ENCODE peak calls at places on chromosome 7, in seven cellular contexts. G is cardiac fibroblast, H is SK-N-SH, Z is aorta, T is AG10803, M is heart right ventricle, J is GM23248. U is an unnamed sample.

GRCh38 chr7:112080974-112081373 is 125.2 kb downstream of the DOCK4 start:
- DNase-seq in Z (peak; percentile 58), H (no peak), M (no peak), T (peak; percentile 17), J (no peak), G (peak; percentile 80), U (no peak)

GRCh38 chr7:85183296-85183695 is 3.6 kb downstream of the SEMA3D start:
- DNase-seq in M (no peak), J (no peak), G (no peak), H (no peak), T (no peak), Z (no peak), U (no peak)

GRCh38 chr7:4683884-4684565 is 1.9 kb downstream of the FOXK1 start:
- DNase-seq in G (peak; percentile 76), Z (peak; percentile 72), T (peak; percentile 67), M (peak; percentile 78), J (peak; percentile 84), H (peak; percentile 73), U (no peak)

GRCh38 chr7:128131115-128131514 is 99.9 kb upstream of the LRRC4 start:
- DNase-seq in H (no peak), M (no peak), J (no peak), Z (no peak), G (no peak), T (no peak), U (no peak)

GRCh38 chr7:26280097-26280496 is 11.6 kb upstream of the SNX10 start:
- DNase-seq in Z (no peak), H (no peak), G (no peak), T (no peak), M (no peak), J (no peak), U (no peak)

GRCh38 chr7:155776606-155777005 is 35.7 kb downstream of the SHH start:
- DNase-seq in J (no peak), M (no peak), H (no peak), T (no peak), G (no peak), Z (no peak), U (no peak)

GRCh38 chr7:85464042-85464651 is 277.3 kb upstream of the SEMA3D start:
- DNase-seq in M (no peak), J (peak; percentile 29), T (no peak), H (no peak), Z (no peak), G (peak; percentile 8), U (no peak)

GRCh38 chr7:157574120-157574519 is 237.3 kb downstream of the DNAJB6 start:
- DNase-seq in G (no peak), M (no peak), H (no peak), Z (no peak), T (no peak), J (no peak), U (no peak)

GRCh38 chr7:1074593-1075431 is 13.1 kb upstream of the GPER1 start:
- DNase-seq in J (no peak), H (no peak), T (no peak), G (no peak), M (no peak), Z (no peak), U (no peak)

GRCh38 chr7:107785926-107786325 is 17.1 kb downstream of the SLC26A3 start:
- DNase-seq in Z (no peak), T (no peak), J (no peak), M (no peak), G (peak; percentile 4), H (no peak), U (no peak)

GRCh38 chr7:1939434-1940401 is 269.6 kb downstream of the ELFN1 start:
- DNase-seq in G (peak; percentile 15), J (no peak), T (no peak), Z (peak; percentile 49), M (no peak), H (no peak), U (no peak)

GRCh38 chr7:55411844-55412243 is 46.7 kb downstream of the LANCL2 start:
- DNase-seq in M (no peak), T (no peak), Z (no peak), G (no peak), J (no peak), H (no peak), U (no peak)

GRCh38 chr7:113216038-113216437 is 97.7 kb upstream of the SMIM30 start:
- DNase-seq in Z (no peak), M (no peak), H (no peak), T (no peak), J (no peak), G (no peak), U (no peak)

GRCh38 chr7:114182837-114183236 is 231.8 kb upstream of the FOXP2 start:
- DNase-seq in H (no peak), Z (no peak), M (no peak), G (no peak), T (no peak), J (no peak), U (no peak)

GRCh38 chr7:86747698-86748097 is 104.0 kb downstream of the GRM3 start:
- DNase-seq in M (no peak), Z (no peak), T (no peak), J (no peak), G (no peak), H (no peak), U (no peak)

GRCh38 chr7:146115665-146116451 is 743 bp upstream of the CNTNAP2 start:
- DNase-seq in H (peak; percentile 86), G (peak; percentile 41), J (peak; percentile 29), M (peak; percentile 36), Z (no peak), T (peak; percentile 4), U (peak; percentile 0)

GRCh38 chr7:73443543-73444255 is 10.1 kb downstream of the FZD9 start:
- DNase-seq in T (no peak), H (no peak), J (no peak), G (no peak), Z (no peak), M (no peak), U (no peak)

GRCh38 chr7:110944966-110945644 is 145.8 kb upstream of the LRRN3 start:
- DNase-seq in G (no peak), T (no peak), M (no peak), J (no peak), H (no peak), Z (no peak), U (no peak)

GRCh38 chr7:133478591-133479135 is 225.8 kb downstream of the EXOC4 start:
- DNase-seq in M (no peak), T (no peak), G (no peak), J (no peak), H (no peak), Z (no peak), U (no peak)

GRCh38 chr7:91242097-91242846 is 22.0 kb upstream of the FZD1 start:
- DNase-seq in M (no peak), H (no peak), T (peak; percentile 62), J (peak; percentile 89), Z (no peak), G (peak; percentile 55), U (no peak)

GRCh38 chr7:70303780-70304179 is 705.5 kb downstream of the AUTS2 start:
- DNase-seq in M (no peak), Z (no peak), J (no peak), H (no peak), G (no peak), T (no peak), U (no peak)

GRCh38 chr7:46195934-46196333 is 274.9 kb upstream of the IGFBP3 start:
- DNase-seq in H (no peak), Z (no peak), J (no peak), G (no peak), T (no peak), M (no peak), U (no peak)
- H3K4me3 ChIP-seq in H (no peak overlapping the region), Z (no peak overlapping the region), J (no peak overlapping the region), G (no peak overlapping the region), T (no peak overlapping the region), M (no peak overlapping the region), U (no peak overlapping the region)

GRCh38 chr7:100098913-100099312 is 2.3 kb downstream of the MCM7 start:
- DNase-seq in G (no peak), J (no peak), T (no peak), M (no peak), Z (no peak), H (no peak), U (no peak)

GRCh38 chr7:100102950-100103840 is 1.8 kb downstream of the AP4M1 start:
- DNase-seq in Z (no peak), T (peak; percentile 70), M (no peak), G (peak; percentile 85), H (peak; percentile 29), J (no peak), U (no peak)

GRCh38 chr7:100100420-100101015 is 679 bp downstream of the MCM7 start:
- DNase-seq in Z (peak; percentile 96), G (peak; percentile 97), J (peak; percentile 98), T (peak; percentile 100), M (peak; percentile 95), H (peak; percentile 96), U (peak; percentile 78)

GRCh38 chr7:100101016-100101862 is at the start of the genes AP4M1 and MCM7:
- DNase-seq in H (peak; percentile 97), J (peak; percentile 99), Z (peak; percentile 100), G (peak; percentile 99), M (peak; percentile 99), T (peak; percentile 99), U (peak; percentile 91)

GRCh38 chr7:100099452-100099851 is 1.7 kb downstream of the MCM7 start:
- DNase-seq in M (no peak), G (no peak), J (no peak), H (no peak), Z (no peak), T (no peak), U (no peak)
- H3K4me3 ChIP-seq in M (peak overlapping the region; percentile 81), G (peak overlapping the region; percentile 71), J (peak overlapping the region; percentile 94), H (peak overlapping the region; percentile 70), Z (peak overlapping the region; percentile 88), T (peak overlapping the region; percentile 85), U (peak overlapping the region; percentile 92)

GRCh38 chr7:50346548-50347497 is 42.3 kb downstream of the IKZF1 start:
- DNase-seq in Z (no peak), T (no peak), G (no peak), H (no peak), J (peak; percentile 28), M (no peak), U (no peak)
- H3K4me3 ChIP-seq in Z (no peak overlapping the region), T (no peak overlapping the region), G (no peak overlapping the region), H (no peak overlapping the region), J (no peak overlapping the region), M (no peak overlapping the region), U (no peak overlapping the region)

GRCh38 chr7:30365626-30366025 is 81.2 kb downstream of the ZNRF2 start:
- DNase-seq in T (peak; percentile 62), G (no peak), H (no peak), Z (no peak), J (peak; percentile 28), M (no peak), U (no peak)
- H3K4me3 ChIP-seq in T (no peak overlapping the region), G (no peak overlapping the region), H (no peak overlapping the region), Z (no peak overlapping the region), J (no peak overlapping the region), M (no peak overlapping the region), U (no peak overlapping the region)